ENCODE peak calls at places on chromosome 1, in ten cellular contexts. I, M, K, G, F, D, E, L, W and C are unnamed samples.

GRCh38 chr1:203078478-203078877 is 7.3 kb downstream of the MYOG start:
- DNase-seq in I (no peak), M (no peak), K (no peak), G (no peak), F (no peak), D (no peak), E (no peak), L (no peak), W (no peak), C (no peak)

GRCh38 chr1:15337656-15338402 is 71.9 kb upstream of the EFHD2 start:
- DNase-seq in I (no peak), M (no peak), K (peak), G (no peak), F (no peak), D (peak), E (peak), L (no peak), W (peak), C (peak)

GRCh38 chr1:29703596-29703995 is 467.3 kb downstream of the PTPRU start:
- DNase-seq in I (peak), M (no peak), K (peak), G (no peak), F (no peak), D (no peak), E (peak), L (no peak), W (no peak), C (peak)

GRCh38 chr1:97243973-97244560 is 522.5 kb downstream of the PTBP2 start:
- DNase-seq in I (no peak), M (no peak), K (no peak), G (no peak), F (no peak), D (no peak), E (peak), L (no peak), W (peak), C (peak)

GRCh38 chr1:217393901-217394300 is 237.0 kb downstream of the GPATCH2 start:
- DNase-seq in I (no peak), M (no peak), K (no peak), G (no peak), F (no peak), D (no peak), E (peak), L (no peak), W (no peak), C (no peak)

GRCh38 chr1:78839704-78840277 is 166.7 kb downstream of the ADGRL4 start:
- DNase-seq in I (peak), M (no peak), K (no peak), G (no peak), F (peak), D (no peak), E (peak), L (no peak), W (no peak), C (peak)

GRCh38 chr1:24409535-24409934 is 4.0 kb downstream of the STPG1 start:
- DNase-seq in I (no peak), M (no peak), K (no peak), G (no peak), F (no peak), D (no peak), E (peak), L (no peak), W (peak), C (peak)

GRCh38 chr1:115337633-115338456 is at the start of gene NGF:
- DNase-seq in I (peak), M (peak), K (peak), G (peak), F (no peak), D (peak), E (peak), L (no peak), W (peak), C (peak)

GRCh38 chr1:9294440-9294773 is 1.7 kb downstream of the SPSB1 start:
- DNase-seq in I (no peak), M (no peak), K (no peak), G (peak), F (no peak), D (no peak), E (peak), L (no peak), W (peak), C (peak)

GRCh38 chr1:9293512-9294439 is 1.1 kb downstream of the SPSB1 start:
- DNase-seq in I (no peak), M (no peak), K (peak), G (no peak), F (no peak), D (no peak), E (peak), L (no peak), W (peak), C (no peak)

GRCh38 chr1:9296850-9297249 is 4.2 kb downstream of the SPSB1 start:
- DNase-seq in I (no peak), M (no peak), K (no peak), G (peak), F (no peak), D (peak), E (no peak), L (no peak), W (no peak), C (no peak)

GRCh38 chr1:9295884-9296283 is 3.2 kb downstream of the SPSB1 start:
- DNase-seq in I (no peak), M (no peak), K (no peak), G (no peak), F (no peak), D (no peak), E (no peak), L (no peak), W (no peak), C (no peak)

DNA sequence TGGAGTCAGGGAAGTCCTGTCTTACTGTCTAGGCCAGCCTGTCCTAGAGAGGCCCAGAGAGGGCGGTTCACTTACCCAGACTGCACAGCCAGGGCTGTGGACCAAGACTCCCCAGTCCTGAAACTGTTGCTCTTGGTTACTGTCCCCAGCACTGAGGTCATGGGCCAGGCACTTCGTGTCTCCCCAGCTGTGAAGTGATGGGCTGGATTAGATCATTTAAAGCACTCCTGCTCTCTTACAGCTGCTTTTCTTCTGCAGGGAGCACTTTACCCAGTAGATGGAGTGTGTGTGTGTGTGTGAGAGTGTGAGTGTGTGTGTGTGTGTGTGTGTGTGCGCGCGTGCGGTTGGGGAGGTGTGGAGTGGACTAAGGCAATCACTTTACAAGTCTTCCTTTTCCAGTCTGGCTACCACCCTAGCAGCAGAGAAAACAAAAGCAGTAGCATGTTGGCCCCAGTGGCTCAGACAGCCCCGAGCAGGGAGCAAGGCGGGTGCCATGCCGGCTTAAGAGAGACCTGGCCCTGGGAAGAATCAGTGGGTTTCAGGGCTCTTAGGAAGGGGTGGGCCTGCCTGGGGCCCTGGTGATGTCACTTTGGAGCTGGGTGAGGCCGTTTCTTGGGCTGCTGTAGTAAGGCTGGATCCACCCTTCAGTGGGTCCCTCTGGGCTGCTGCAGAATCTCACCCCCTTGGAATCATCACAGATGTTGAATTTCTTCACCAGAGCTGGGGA is 2.4 kb downstream of the SPSB1 start:
- DNase-seq in I (no peak), M (no peak), K (no peak), G (peak), F (peak), D (peak), E (peak), L (no peak), W (peak), C (peak)
- TF ChIP-seq CTCF in I (no peak), M (no peak), K (no peak), G (no peak), F (peak), D (no peak), E (peak), L (peak), W (peak), C (peak)

GRCh38 chr1:22143586-22144033 is 713 bp upstream of the WNT4 start:
- DNase-seq in I (no peak), M (no peak), K (no peak), G (no peak), F (no peak), D (no peak), E (no peak), L (no peak), W (no peak), C (no peak)
- H3K4me3 ChIP-seq in I (peak), M (peak), K (peak), G (peak), F (no peak), D (peak), E (peak), L (no peak), W (peak), C (no peak)

DNA sequence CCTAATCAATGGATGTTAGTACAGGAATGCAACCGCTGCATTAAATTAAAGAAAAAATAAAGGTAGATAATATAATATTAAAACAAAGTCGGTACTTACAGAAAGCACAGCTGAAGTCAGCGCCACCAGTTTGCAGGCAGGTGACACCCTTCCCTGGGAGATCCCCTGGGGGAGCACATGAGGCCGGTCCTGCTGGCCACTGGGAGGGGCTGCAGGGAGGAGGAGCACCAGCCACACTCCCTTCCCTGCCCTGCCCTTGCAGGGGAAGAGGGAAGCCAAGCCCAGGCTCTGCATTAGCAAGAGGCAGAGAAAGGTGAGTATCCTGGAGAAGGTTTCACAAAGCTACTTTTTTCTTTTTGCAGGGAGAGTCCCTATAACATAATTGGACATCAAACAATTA is 507.0 kb downstream of the AJAP1 start:
- DNase-seq in I (no peak), M (no peak), K (no peak), G (no peak), F (no peak), D (no peak), E (no peak), L (no peak), W (no peak), C (no peak)
- TF ChIP-seq CTCF in I (no peak), M (no peak), K (no peak), G (no peak), F (no peak), D (no peak), E (no peak), L (no peak), W (no peak), C (no peak)

DNA sequence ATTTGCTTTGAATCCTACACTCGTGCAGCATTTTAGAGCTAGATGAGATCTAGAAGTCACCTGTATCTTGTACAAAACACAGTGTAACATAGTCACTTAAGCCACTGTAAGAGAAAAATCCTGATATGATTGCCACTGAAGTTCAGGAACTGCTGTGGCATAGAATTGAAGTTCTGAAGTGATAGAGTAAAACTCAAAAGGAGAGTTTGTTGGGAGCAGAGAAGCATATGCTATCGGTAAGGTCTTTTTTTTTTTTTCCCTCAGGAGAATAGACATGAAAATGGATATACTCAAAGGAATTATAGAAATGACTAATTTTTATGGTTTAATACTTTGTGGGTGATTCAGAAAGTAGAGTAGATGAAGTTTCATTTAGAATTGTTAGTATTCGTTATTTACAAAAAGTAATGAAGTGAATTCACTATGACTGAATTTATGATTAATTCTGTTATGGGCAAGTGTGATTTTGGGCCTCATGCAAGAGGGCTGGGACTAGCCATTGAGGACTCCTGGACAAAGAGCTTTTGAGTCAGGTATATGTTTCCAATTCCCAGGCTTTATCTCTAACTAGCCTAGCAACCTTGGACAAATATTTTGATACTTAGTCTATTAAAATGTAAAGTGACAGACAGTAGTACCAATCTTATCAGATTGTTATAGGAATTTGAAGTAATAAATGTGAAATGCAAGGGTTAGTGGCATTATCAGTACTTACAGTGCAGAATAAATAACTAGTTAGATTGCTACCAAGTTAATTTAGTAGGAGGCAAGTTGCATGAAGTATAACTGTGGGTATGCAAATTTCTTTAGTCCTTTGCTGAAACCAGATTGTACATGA is 3.1 kb downstream of the KCTD3 start:
- DNase-seq in I (no peak), M (no peak), K (no peak), G (no peak), F (no peak), D (no peak), E (peak), L (no peak), W (no peak), C (no peak)
- H3K4me3 ChIP-seq in I (no peak), M (no peak), K (no peak), G (no peak), F (peak), D (peak), E (peak), L (peak), W (no peak), C (no peak)

GRCh38 chr1:22111115-22111514 is 31.8 kb downstream of the WNT4 start:
- DNase-seq in I (no peak), M (no peak), K (no peak), G (no peak), F (no peak), D (no peak), E (no peak), L (no peak), W (no peak), C (no peak)

GRCh38 chr1:22114083-22115012 is 28.5 kb downstream of the WNT4 start:
- DNase-seq in I (peak), M (peak), K (no peak), G (peak), F (no peak), D (no peak), E (peak), L (no peak), W (peak), C (peak)

GRCh38 chr1:22112505-22112904 is 30.4 kb downstream of the WNT4 start:
- DNase-seq in I (no peak), M (no peak), K (no peak), G (no peak), F (no peak), D (no peak), E (no peak), L (no peak), W (no peak), C (no peak)

GRCh38 chr1:22110016-22110415 is 32.9 kb downstream of the WNT4 start:
- DNase-seq in I (no peak), M (no peak), K (no peak), G (no peak), F (no peak), D (no peak), E (no peak), L (no peak), W (no peak), C (no peak)

DNA sequence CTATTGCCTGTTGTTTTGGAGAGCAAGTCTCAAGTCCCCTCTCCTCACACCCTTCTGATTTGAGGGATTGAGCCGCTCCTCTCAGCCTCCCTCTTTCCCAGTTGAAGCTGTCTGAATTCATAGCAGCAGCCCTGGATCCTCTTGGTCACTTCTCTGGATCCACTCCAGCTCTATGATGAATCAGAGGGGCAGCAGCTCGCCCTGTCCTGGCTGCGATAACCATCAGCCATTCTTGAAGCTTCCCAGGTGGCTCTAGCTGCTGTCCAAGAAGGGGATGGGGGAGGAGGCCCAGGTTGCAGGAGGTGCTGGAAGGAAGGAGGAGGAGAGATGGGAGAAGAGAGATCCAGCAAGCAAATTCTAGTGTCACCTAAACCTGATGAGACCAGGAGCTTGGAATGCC is 31.3 kb downstream of the WNT4 start:
- DNase-seq in I (no peak), M (no peak), K (no peak), G (peak), F (no peak), D (no peak), E (peak), L (no peak), W (peak), C (peak)
- TF ChIP-seq CTCF in I (no peak), M (no peak), K (no peak), G (no peak), F (no peak), D (no peak), E (no peak), L (no peak), W (no peak), C (no peak)

GRCh38 chr1:54593571-54594160 is 29.7 kb downstream of the FAM151A start:
- DNase-seq in I (no peak), M (no peak), K (no peak), G (no peak), F (no peak), D (no peak), E (no peak), L (no peak), W (no peak), C (no peak)

GRCh38 chr1:54596756-54597155 is 26.6 kb downstream of the FAM151A start:
- DNase-seq in I (no peak), M (no peak), K (no peak), G (no peak), F (no peak), D (no peak), E (no peak), L (no peak), W (peak), C (no peak)

GRCh38 chr1:54597455-54598030 is 25.8 kb downstream of the FAM151A start:
- DNase-seq in I (no peak), M (no peak), K (no peak), G (no peak), F (no peak), D (no peak), E (no peak), L (no peak), W (no peak), C (no peak)

GRCh38 chr1:54594463-54594862 is 28.9 kb downstream of the FAM151A start:
- DNase-seq in I (no peak), M (no peak), K (no peak), G (no peak), F (no peak), D (no peak), E (no peak), L (no peak), W (no peak), C (no peak)

DNA sequence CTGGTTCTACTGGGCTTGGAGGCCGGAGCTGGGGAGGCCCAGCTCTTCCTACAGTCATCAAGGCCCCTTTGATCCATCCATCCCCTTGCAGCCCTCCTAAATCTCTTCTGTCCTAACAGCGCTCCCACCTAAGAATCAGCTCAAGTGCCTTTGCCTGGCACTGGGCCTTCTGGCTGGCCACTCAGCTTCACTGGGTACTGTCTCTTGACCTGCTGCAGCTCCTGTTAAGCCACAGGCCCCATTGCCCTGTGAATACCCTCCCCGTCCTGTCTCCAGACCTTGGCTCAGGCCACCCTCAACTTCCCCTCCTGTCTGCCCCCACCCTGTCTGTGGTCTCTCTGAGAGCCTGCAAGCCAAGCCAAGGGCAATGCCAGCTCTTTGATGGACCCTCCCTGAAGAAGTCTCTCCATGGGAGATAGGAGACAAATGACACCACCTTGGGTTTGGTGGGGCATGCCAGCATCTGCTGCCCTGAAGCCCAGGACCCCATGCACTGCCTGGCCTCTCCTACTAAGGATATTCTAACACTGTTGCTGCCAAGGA is 27.3 kb downstream of the FAM151A start:
- DNase-seq in I (no peak), M (no peak), K (no peak), G (no peak), F (no peak), D (no peak), E (no peak), L (no peak), W (no peak), C (no peak)
- H3K4me3 ChIP-seq in I (no peak), M (no peak), K (no peak), G (no peak), F (no peak), D (no peak), E (no peak), L (no peak), W (no peak), C (no peak)

DNA sequence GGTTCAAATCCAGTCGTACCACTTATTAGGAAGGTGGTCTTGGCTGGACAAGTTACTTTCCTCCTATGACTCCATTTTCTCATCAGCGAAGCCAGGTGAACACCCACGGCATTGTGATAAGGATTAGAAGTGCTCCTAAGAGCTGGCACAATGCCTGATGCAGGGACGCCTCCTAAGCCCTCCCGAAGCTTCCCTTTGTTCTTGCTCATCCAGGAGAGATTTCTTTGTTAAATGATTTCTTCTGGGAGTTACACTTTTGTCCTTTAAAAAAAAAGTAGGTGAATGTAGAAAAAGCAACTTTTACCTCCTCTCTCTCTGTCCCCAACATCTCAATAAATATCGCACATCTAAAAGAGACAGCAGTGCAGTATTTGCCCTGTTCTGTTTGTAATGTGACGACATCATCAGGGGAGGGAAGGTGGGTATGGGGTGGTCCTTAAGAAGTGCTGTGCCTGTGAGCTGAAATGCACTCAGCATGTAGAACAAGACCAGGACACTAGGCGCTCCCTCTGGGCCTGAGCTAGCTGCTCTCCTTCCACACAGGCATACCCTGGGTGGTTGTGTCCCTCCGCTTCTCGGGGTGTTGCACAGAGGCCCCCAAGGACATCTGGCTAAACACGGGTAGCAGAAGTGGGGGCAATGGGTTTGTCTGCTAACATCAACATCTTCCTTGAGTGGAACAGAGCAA is 43.9 kb downstream of the SUSD4 start:
- DNase-seq in I (no peak), M (no peak), K (no peak), G (no peak), F (no peak), D (no peak), E (no peak), L (no peak), W (no peak), C (no peak)
- TF ChIP-seq CTCF in I (no peak), M (no peak), K (no peak), G (no peak), F (no peak), D (no peak), E (no peak), L (no peak), W (no peak), C (no peak)

GRCh38 chr1:206784471-206784903 is 12.2 kb upstream of the IL10 start:
- DNase-seq in I (no peak), M (no peak), K (no peak), G (no peak), F (peak), D (no peak), E (no peak), L (no peak), W (no peak), C (no peak)
- H3K4me3 ChIP-seq in I (no peak), M (no peak), K (no peak), G (no peak), F (no peak), D (no peak), E (no peak), L (peak), W (no peak), C (no peak)

GRCh38 chr1:184051138-184051484 is 419 bp upstream of the TSEN15 start:
- DNase-seq in I (peak), M (no peak), K (no peak), G (no peak), F (no peak), D (no peak), E (no peak), L (no peak), W (no peak), C (no peak)
- TF ChIP-seq CTCF in I (no peak), M (no peak), K (no peak), G (no peak), F (no peak), D (no peak), E (no peak), L (no peak), W (no peak), C (no peak)